ENCODE peak calls at places on chromosomes 1 and 21, in ten cellular contexts. One of them, this sample, is unnamed.

GRCh38 chr1:33286451-33287185 is 30.3 kb downstream of the ZNF362 start:
- DNase-seq in central memory CD4-positive, alpha-beta T cell: no peak
- DNase-seq in Right ventricle myocardium superior: no peak
- DNase-seq in Kasumi-1: no peak
- DNase-seq in breast epithelium: no peak
- DNase-seq in nucleus accumbens: no peak
- DNase-seq in uterus: no peak
- DNase-seq in Panc1: no peak
- DNase-seq in astrocyte: no peak
- DNase-seq in adrenal gland: no peak
- DNase-seq in this sample: no peak

GRCh38 chr1:222880586-222880985 is 65.7 kb downstream of the DISP1 start:
- DNase-seq in central memory CD4-positive, alpha-beta T cell: no peak
- DNase-seq in Right ventricle myocardium superior: no peak
- DNase-seq in Kasumi-1: no peak
- DNase-seq in breast epithelium: no peak
- DNase-seq in nucleus accumbens: no peak
- DNase-seq in uterus: no peak
- DNase-seq in Panc1: no peak
- DNase-seq in astrocyte: peak
- DNase-seq in adrenal gland: no peak
- DNase-seq in this sample: no peak

GRCh38 chr1:168752171-168752570 is 23.2 kb upstream of the DPT start:
- DNase-seq in central memory CD4-positive, alpha-beta T cell: no peak
- DNase-seq in Right ventricle myocardium superior: no peak
- DNase-seq in Kasumi-1: no peak
- DNase-seq in breast epithelium: no peak
- DNase-seq in nucleus accumbens: no peak
- DNase-seq in uterus: no peak
- DNase-seq in Panc1: peak
- DNase-seq in astrocyte: peak
- DNase-seq in adrenal gland: no peak
- DNase-seq in this sample: no peak

GRCh38 chr1:203328714-203329122 is 22.2 kb downstream of the FMOD start:
- DNase-seq in central memory CD4-positive, alpha-beta T cell: no peak
- DNase-seq in Right ventricle myocardium superior: no peak
- DNase-seq in Kasumi-1: no peak
- DNase-seq in breast epithelium: no peak
- DNase-seq in nucleus accumbens: no peak
- DNase-seq in uterus: no peak
- DNase-seq in Panc1: no peak
- DNase-seq in astrocyte: peak
- DNase-seq in adrenal gland: no peak
- DNase-seq in this sample: no peak

GRCh38 chr1:940121-941026 is 16.7 kb downstream of the SAMD11 start:
- DNase-seq in central memory CD4-positive, alpha-beta T cell: no peak
- DNase-seq in Right ventricle myocardium superior: peak
- DNase-seq in Kasumi-1: no peak
- DNase-seq in breast epithelium: no peak
- DNase-seq in nucleus accumbens: no peak
- DNase-seq in uterus: peak
- DNase-seq in Panc1: no peak
- DNase-seq in astrocyte: peak
- DNase-seq in adrenal gland: peak
- DNase-seq in this sample: no peak

GRCh38 chr1:230827081-230827681 is 41.1 kb downstream of the C1orf198 start:
- DNase-seq in central memory CD4-positive, alpha-beta T cell: no peak
- DNase-seq in Right ventricle myocardium superior: peak
- DNase-seq in Kasumi-1: no peak
- DNase-seq in breast epithelium: no peak
- DNase-seq in nucleus accumbens: no peak
- DNase-seq in uterus: peak
- DNase-seq in Panc1: no peak
- DNase-seq in astrocyte: peak
- DNase-seq in adrenal gland: no peak
- DNase-seq in this sample: no peak

GRCh38 chr1:204093421-204093717 is 20.5 kb downstream of the SOX13 start:
- DNase-seq in central memory CD4-positive, alpha-beta T cell: no peak
- DNase-seq in Right ventricle myocardium superior: no peak
- DNase-seq in Kasumi-1: no peak
- DNase-seq in breast epithelium: no peak
- DNase-seq in nucleus accumbens: no peak
- DNase-seq in uterus: no peak
- DNase-seq in Panc1: no peak
- DNase-seq in astrocyte: no peak
- DNase-seq in adrenal gland: no peak
- DNase-seq in this sample: no peak

GRCh38 chr1:16112558-16113555 is 39.4 kb upstream of the FAM131C start:
- DNase-seq in central memory CD4-positive, alpha-beta T cell: no peak
- DNase-seq in Right ventricle myocardium superior: no peak
- DNase-seq in Kasumi-1: no peak
- DNase-seq in breast epithelium: no peak
- DNase-seq in nucleus accumbens: no peak
- DNase-seq in uterus: no peak
- DNase-seq in Panc1: no peak
- DNase-seq in astrocyte: peak
- DNase-seq in adrenal gland: no peak
- DNase-seq in this sample: no peak

GRCh38 chr1:160362168-160362941 is 4.5 kb upstream of the NHLH1 start:
- DNase-seq in central memory CD4-positive, alpha-beta T cell: no peak
- DNase-seq in Right ventricle myocardium superior: no peak
- DNase-seq in Kasumi-1: no peak
- DNase-seq in breast epithelium: no peak
- DNase-seq in nucleus accumbens: no peak
- DNase-seq in uterus: no peak
- DNase-seq in Panc1: no peak
- DNase-seq in astrocyte: no peak
- DNase-seq in adrenal gland: no peak
- DNase-seq in this sample: no peak

GRCh38 chr1:230375795-230376194 is 50.3 kb downstream of the PGBD5 start:
- DNase-seq in central memory CD4-positive, alpha-beta T cell: no peak
- DNase-seq in Right ventricle myocardium superior: no peak
- DNase-seq in Kasumi-1: no peak
- DNase-seq in breast epithelium: no peak
- DNase-seq in nucleus accumbens: no peak
- DNase-seq in uterus: no peak
- DNase-seq in Panc1: no peak
- DNase-seq in astrocyte: no peak
- DNase-seq in adrenal gland: no peak
- DNase-seq in this sample: no peak

GRCh38 chr1:47441450-47442106 is 3.7 kb downstream of the FOXD2 start:
- DNase-seq in central memory CD4-positive, alpha-beta T cell: no peak
- DNase-seq in Right ventricle myocardium superior: no peak
- DNase-seq in Kasumi-1: no peak
- DNase-seq in breast epithelium: no peak
- DNase-seq in nucleus accumbens: no peak
- DNase-seq in uterus: no peak
- DNase-seq in Panc1: no peak
- DNase-seq in astrocyte: no peak
- DNase-seq in adrenal gland: no peak
- DNase-seq in this sample: no peak

GRCh38 chr1:113073457-113073950 is 506 bp downstream of the LRIG2 start:
- DNase-seq in central memory CD4-positive, alpha-beta T cell: no peak
- DNase-seq in Right ventricle myocardium superior: no peak
- DNase-seq in Kasumi-1: no peak
- DNase-seq in breast epithelium: peak
- DNase-seq in nucleus accumbens: no peak
- DNase-seq in uterus: no peak
- DNase-seq in Panc1: no peak
- DNase-seq in astrocyte: peak
- DNase-seq in adrenal gland: peak
- DNase-seq in this sample: no peak

GRCh38 chr21:33434770-33435360 is 31.7 kb downstream of the IFNGR2 start:
- DNase-seq in central memory CD4-positive, alpha-beta T cell: no peak
- DNase-seq in Right ventricle myocardium superior: no peak
- DNase-seq in Kasumi-1: peak
- DNase-seq in breast epithelium: no peak
- DNase-seq in nucleus accumbens: no peak
- DNase-seq in uterus: no peak
- DNase-seq in Panc1: no peak
- DNase-seq in astrocyte: peak
- DNase-seq in adrenal gland: no peak
- DNase-seq in this sample: no peak

GRCh38 chr1:91827094-91828006 is 58.6 kb downstream of the TGFBR3 start:
- DNase-seq in central memory CD4-positive, alpha-beta T cell: peak
- DNase-seq in Right ventricle myocardium superior: peak
- DNase-seq in Kasumi-1: no peak
- DNase-seq in breast epithelium: peak
- DNase-seq in nucleus accumbens: no peak
- DNase-seq in uterus: no peak
- DNase-seq in Panc1: no peak
- DNase-seq in astrocyte: no peak
- DNase-seq in adrenal gland: no peak
- DNase-seq in this sample: no peak

This sample was measured in memory B cell.